ENCODE peak calls at places on chromosomes 12 and 14, in eight cellular contexts. E is tibial nerve, I is endothelial cell of umbilical vein, J is HCT116, C is transverse colon, Z is body of pancreas, K is H54, O is GM12891. S is an unnamed sample.

GRCh38 chr14:68468437-68469207 is 324.2 kb downstream of the ZFP36L1 start:
- DNase-seq in K (no peak), J (no peak), C (no peak), Z (no peak), O (no peak), I (peak), E (no peak), S (no peak)

GRCh38 chr14:20848316-20848954 is 42.8 kb upstream of the RNASE3 start:
- DNase-seq in Z (peak), I (no peak), C (no peak), E (no peak), K (peak), J (peak), O (no peak), S (no peak)

GRCh38 chr14:101191882-101192660 is 288.5 kb upstream of the RTL1 start:
- DNase-seq in K (no peak), J (no peak), I (no peak), O (no peak), E (no peak), C (no peak), Z (no peak), S (no peak)

GRCh38 chr14:37457334-37457733 is 137.7 kb downstream of the FOXA1 start:
- DNase-seq in O (no peak), I (no peak), K (no peak), Z (no peak), C (no peak), J (no peak), E (no peak), S (no peak)

GRCh38 chr12:130068741-130069140 is 93.5 kb upstream of the FZD10 start:
- DNase-seq in J (no peak), O (no peak), Z (no peak), E (no peak), C (no peak), I (no peak), K (no peak), S (no peak)

GRCh38 chr12:118044075-118044474 is 16.9 kb downstream of the WSB2 start:
- DNase-seq in O (no peak), J (no peak), I (no peak), C (no peak), K (no peak), E (no peak), Z (no peak), S (no peak)

GRCh38 chr12:89450922-89451321 is 73.7 kb downstream of the GALNT4 start:
- DNase-seq in J (no peak), E (no peak), C (no peak), K (no peak), O (no peak), Z (no peak), I (peak), S (no peak)

GRCh38 chr14:35385042-35385839 is 19.3 kb downstream of the NFKBIA start:
- DNase-seq in Z (peak), J (no peak), O (no peak), K (peak), C (peak), I (peak), E (peak), S (peak)

GRCh38 chr12:121295123-121295745 is 1.3 kb downstream of the CAMKK2 start:
- DNase-seq in K (no peak), E (no peak), C (no peak), J (no peak), Z (no peak), I (peak), O (no peak), S (no peak)

GRCh38 chr12:81094718-81095360 is 17.0 kb downstream of the ACSS3 start:
- DNase-seq in Z (no peak), E (no peak), J (no peak), C (no peak), K (no peak), O (no peak), I (no peak), S (no peak)

GRCh38 chr12:120542166-120542565 is 8.0 kb downstream of the RNF10 start:
- DNase-seq in C (no peak), K (no peak), O (no peak), I (no peak), E (no peak), J (no peak), Z (no peak), S (no peak)

GRCh38 chr14:59356298-59356697 is 108.9 kb downstream of the GPR135 start:
- DNase-seq in I (no peak), Z (no peak), E (no peak), J (no peak), C (no peak), K (no peak), O (peak), S (no peak)

GRCh38 chr12:75656650-75657049 is 145.2 kb upstream of the KRR1 start:
- DNase-seq in J (peak), E (no peak), Z (no peak), O (no peak), C (no peak), K (peak), I (no peak), S (no peak)

DNA sequence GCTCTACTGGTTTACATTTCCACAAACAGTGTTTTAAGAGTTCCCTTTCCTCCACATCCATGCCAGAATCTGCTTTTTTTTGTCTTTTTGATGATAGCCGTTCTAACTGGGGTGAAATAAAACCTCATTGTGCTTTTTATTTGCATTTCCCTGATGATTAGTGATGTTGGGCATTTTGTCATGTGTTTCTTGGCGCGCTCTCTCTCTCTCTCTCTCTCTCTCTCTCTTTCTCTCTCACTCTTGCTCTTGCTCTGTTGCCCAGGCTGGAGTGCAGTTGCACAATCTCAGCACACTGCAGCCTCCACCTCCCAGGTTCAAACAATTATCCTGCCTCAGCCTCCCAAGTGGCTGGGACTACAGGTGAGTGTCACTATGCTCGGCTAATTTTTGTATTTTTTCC is 9.6 kb upstream of the MIS18BP1 start:
- DNase-seq in K (no peak), O (no peak), I (no peak), Z (no peak), C (no peak), J (no peak), E (no peak), S (no peak)
- TF ChIP-seq POLR2A in K (no peak), O (no peak), I (no peak), Z (no peak), C (no peak), J (no peak), E (no peak), S (no peak)

GRCh38 chr14:67241416-67242362 is at the start of gene PALS1:
- DNase-seq in Z (peak), C (no peak), K (peak), J (peak), E (no peak), O (peak), I (peak), S (peak)
- TF ChIP-seq POLR2A in Z (peak), C (peak), K (peak), J (no peak), E (no peak), O (no peak), I (no peak), S (no peak)

GRCh38 chr12:6764011-6764828 is 1.9 kb upstream of the PTMS start:
- DNase-seq in C (peak), O (peak), Z (peak), J (peak), E (peak), K (peak), I (peak), S (peak)
- TF ChIP-seq POLR2A in C (no peak), O (no peak), Z (no peak), J (peak), E (peak), K (peak), I (no peak), S (no peak)

GRCh38 chr12:49895773-49896172 is 7.9 kb downstream of the FAIM2 start:
- DNase-seq in C (no peak), E (no peak), O (no peak), K (no peak), I (no peak), Z (no peak), J (no peak), S (peak)
- TF ChIP-seq POLR2A in C (no peak), E (no peak), O (no peak), K (no peak), I (no peak), Z (no peak), J (no peak), S (no peak)

GRCh38 chr12:96906849-96907664 is at the start of gene NEDD1:
- DNase-seq in K (peak), J (peak), C (peak), Z (peak), E (peak), O (peak), I (peak), S (peak)
- TF ChIP-seq POLR2A in K (peak), J (peak), C (peak), Z (peak), E (peak), O (no peak), I (peak), S (no peak)

DNA sequence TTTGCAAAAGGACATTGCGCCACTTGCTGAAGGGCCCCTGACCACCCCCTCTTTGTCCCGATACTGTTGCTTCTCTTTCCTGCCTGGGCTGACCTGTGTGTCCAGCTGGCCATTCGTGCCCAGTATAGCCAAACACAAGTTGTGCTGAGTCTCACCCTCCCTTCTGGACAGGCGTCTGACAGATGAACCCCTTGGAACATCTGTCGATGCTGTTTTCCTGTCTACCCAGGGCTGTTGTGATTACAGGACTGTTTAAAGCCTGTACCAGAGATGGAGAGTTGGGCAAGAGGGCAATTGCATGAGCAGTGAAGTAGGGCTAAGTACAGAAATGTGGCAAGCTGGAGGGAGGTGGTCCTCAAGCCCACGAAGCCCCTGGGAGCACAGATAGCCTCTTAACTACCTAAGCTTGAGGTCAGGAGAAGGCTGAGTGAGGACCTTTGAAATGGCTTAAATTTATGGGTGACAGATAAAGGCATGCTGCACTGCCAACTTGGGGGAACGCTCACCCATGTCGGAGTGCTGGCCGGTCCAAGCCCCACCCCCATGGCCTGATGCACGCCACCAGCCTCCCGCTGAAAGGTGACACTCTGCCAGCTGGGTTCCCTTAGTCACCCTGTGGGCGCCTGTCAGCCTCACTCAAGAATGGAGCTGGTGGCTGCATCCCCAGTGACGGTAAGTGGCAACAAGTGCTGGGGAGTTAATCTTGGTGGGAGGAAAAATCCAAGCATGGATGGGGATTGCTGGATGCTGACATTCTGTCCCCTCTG is 14.6 kb downstream of the ACACB start:
- DNase-seq in E (no peak), C (peak), O (no peak), I (no peak), J (peak), K (no peak), Z (peak), S (no peak)
- TF ChIP-seq POLR2A in E (no peak), C (no peak), O (no peak), I (no peak), J (no peak), K (no peak), Z (peak), S (no peak)

GRCh38 chr12:110616471-110617115 is 2.7 kb downstream of the TCTN1 start:
- DNase-seq in Z (no peak), O (no peak), I (no peak), E (no peak), J (no peak), K (no peak), C (no peak), S (no peak)

GRCh38 chr12:110619534-110619953 is 5.6 kb downstream of the TCTN1 start:
- DNase-seq in I (no peak), Z (no peak), E (no peak), C (no peak), O (no peak), J (no peak), K (no peak), S (no peak)

GRCh38 chr12:110615171-110615570 is 1.2 kb downstream of the TCTN1 start:
- DNase-seq in C (no peak), J (no peak), I (no peak), E (no peak), K (no peak), Z (no peak), O (no peak), S (no peak)

DNA sequence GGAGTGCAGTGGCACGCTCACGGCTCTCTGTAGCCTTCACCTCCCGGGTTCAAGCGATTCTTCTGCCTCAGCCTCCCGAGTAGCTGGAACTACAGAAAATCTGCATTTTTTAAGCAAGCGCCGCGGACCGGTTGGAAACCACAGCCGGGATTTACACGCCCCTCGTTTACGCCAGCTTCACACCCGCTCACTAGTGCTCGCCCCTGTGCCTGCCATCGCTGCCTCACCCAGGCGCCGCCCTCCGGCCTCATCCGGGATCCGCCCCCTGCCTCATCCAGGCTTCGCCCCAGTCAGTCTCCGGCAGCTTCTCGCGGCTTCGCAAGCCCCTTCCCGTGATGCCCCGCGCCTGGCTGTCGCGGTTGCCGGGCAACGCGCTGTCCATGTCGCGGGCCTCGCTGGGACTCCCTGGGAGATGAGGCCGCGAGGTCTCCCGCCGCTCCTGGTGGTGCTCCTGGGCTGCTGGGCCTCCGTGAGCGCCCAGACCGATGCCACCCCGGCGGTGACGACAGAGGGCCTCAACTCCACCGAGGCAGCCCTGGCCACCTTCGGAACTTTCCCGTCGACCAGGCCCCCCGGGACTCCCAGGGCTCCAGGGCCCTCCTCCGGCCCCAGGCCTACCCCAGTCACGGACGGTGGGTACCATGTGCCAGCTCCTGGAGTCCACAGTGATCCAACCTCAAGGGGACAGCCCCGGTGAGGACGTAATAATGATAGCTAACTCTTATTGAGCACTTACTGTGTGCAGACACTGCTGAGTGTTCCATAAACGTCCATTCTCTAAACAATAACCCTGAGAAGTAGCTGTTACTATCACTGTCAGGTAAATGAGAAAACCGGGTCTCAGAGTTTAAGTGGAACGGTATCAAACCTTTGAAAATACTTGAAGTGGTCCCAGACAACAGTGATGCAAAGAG is at the start of gene TCTN1:
- DNase-seq in E (peak), I (peak), Z (peak), O (peak), C (peak), J (peak), K (peak), S (peak)
- TF ChIP-seq POLR2A in E (peak), I (peak), Z (peak), O (peak), C (peak), J (peak), K (peak), S (peak)

GRCh38 chr12:109113661-109114321 is 2.6 kb upstream of the ACACB start:
- DNase-seq in Z (no peak), C (no peak), O (no peak), I (no peak), K (no peak), E (no peak), J (no peak), S (no peak)

GRCh38 chr12:109114644-109115043 is 1.7 kb upstream of the ACACB start:
- DNase-seq in O (no peak), K (no peak), J (no peak), E (no peak), Z (no peak), I (no peak), C (no peak), S (no peak)

GRCh38 chr12:109116611-109116949 is 193 bp downstream of the ACACB start:
- DNase-seq in E (no peak), I (no peak), K (no peak), J (no peak), Z (no peak), O (no peak), C (no peak), S (no peak)

GRCh38 chr12:109115404-109115757 is 1.0 kb upstream of the ACACB start:
- DNase-seq in O (no peak), I (no peak), K (no peak), Z (no peak), J (no peak), C (no peak), E (no peak), S (no peak)

GRCh38 chr12:109115758-109116610 is at the start of gene ACACB:
- DNase-seq in J (no peak), I (no peak), K (no peak), C (peak), Z (peak), E (peak), O (no peak), S (peak)
- TF ChIP-seq POLR2A in J (no peak), I (no peak), K (no peak), C (peak), Z (peak), E (peak), O (no peak), S (no peak)

GRCh38 chr12:51661836-51662235 is 70.8 kb downstream of the SCN8A start:
- DNase-seq in J (no peak), O (no peak), C (no peak), E (no peak), Z (no peak), K (no peak), I (no peak), S (no peak)
- TF ChIP-seq POLR2A in J (no peak), O (no peak), C (no peak), E (no peak), Z (no peak), K (no peak), I (no peak), S (no peak)

S was measured in testis.